ENCODE peak calls at places on chromosomes 1 and 21, in four cellular contexts. One of them, this sample, is unnamed.

GRCh38 chr1:210709694-210710093 is 381.0 kb downstream of the HHAT start:
- DNase-seq in stimulated activated naive CD8-positive, alpha-beta T cell treated with anti-CD3 and anti-CD28 coated beads, Interleukin-15, amount 100 ng/mL, for 72 hours: no peak
- DNase-seq in brain pericyte: no peak
- DNase-seq in mesenchymal stem cell: peak
- DNase-seq in this sample: no peak

GRCh38 chr1:245046764-245047163 is 108.0 kb upstream of the KIF26B start:
- DNase-seq in stimulated activated naive CD8-positive, alpha-beta T cell treated with anti-CD3 and anti-CD28 coated beads, Interleukin-15, amount 100 ng/mL, for 72 hours: no peak
- DNase-seq in brain pericyte: no peak
- DNase-seq in mesenchymal stem cell: no peak
- DNase-seq in this sample: peak

GRCh38 chr1:231420299-231420958 is 1.7 kb downstream of the EGLN1 start:
- DNase-seq in mesenchymal stem cell: peak
- DNase-seq in brain pericyte: no peak
- DNase-seq in stimulated activated naive CD8-positive, alpha-beta T cell treated with anti-CD3 and anti-CD28 coated beads, Interleukin-15, amount 100 ng/mL, for 72 hours: no peak
- DNase-seq in this sample: no peak

GRCh38 chr1:5493708-5494390 is 498.4 kb downstream of the NPHP4 start:
- DNase-seq in mesenchymal stem cell: no peak
- DNase-seq in brain pericyte: no peak
- DNase-seq in stimulated activated naive CD8-positive, alpha-beta T cell treated with anti-CD3 and anti-CD28 coated beads, Interleukin-15, amount 100 ng/mL, for 72 hours: no peak
- DNase-seq in this sample: no peak

GRCh38 chr1:1775364-1776226 is 2.7 kb downstream of the NADK start:
- DNase-seq in brain pericyte: no peak
- DNase-seq in mesenchymal stem cell: no peak
- DNase-seq in stimulated activated naive CD8-positive, alpha-beta T cell treated with anti-CD3 and anti-CD28 coated beads, Interleukin-15, amount 100 ng/mL, for 72 hours: no peak
- DNase-seq in this sample: peak

GRCh38 chr1:15717418-15718131 is 18.5 kb upstream of the SLC25A34 start:
- DNase-seq in brain pericyte: no peak
- DNase-seq in stimulated activated naive CD8-positive, alpha-beta T cell treated with anti-CD3 and anti-CD28 coated beads, Interleukin-15, amount 100 ng/mL, for 72 hours: no peak
- DNase-seq in mesenchymal stem cell: no peak
- DNase-seq in this sample: peak

GRCh38 chr21:42614811-42615342 is 38.5 kb upstream of the PDE9A start:
- DNase-seq in stimulated activated naive CD8-positive, alpha-beta T cell treated with anti-CD3 and anti-CD28 coated beads, Interleukin-15, amount 100 ng/mL, for 72 hours: peak
- DNase-seq in mesenchymal stem cell: peak
- DNase-seq in brain pericyte: no peak
- DNase-seq in this sample: peak

GRCh38 chr1:160813215-160813614 is 17.2 kb downstream of the LY9 start:
- DNase-seq in mesenchymal stem cell: no peak
- DNase-seq in stimulated activated naive CD8-positive, alpha-beta T cell treated with anti-CD3 and anti-CD28 coated beads, Interleukin-15, amount 100 ng/mL, for 72 hours: no peak
- DNase-seq in brain pericyte: no peak
- DNase-seq in this sample: no peak

GRCh38 chr1:234619071-234619480 is 9.1 kb upstream of the IRF2BP2 start:
- DNase-seq in brain pericyte: no peak
- DNase-seq in mesenchymal stem cell: no peak
- DNase-seq in stimulated activated naive CD8-positive, alpha-beta T cell treated with anti-CD3 and anti-CD28 coated beads, Interleukin-15, amount 100 ng/mL, for 72 hours: no peak
- DNase-seq in this sample: no peak

GRCh38 chr1:110242062-110242461 is 31.9 kb downstream of the KCNC4 start:
- DNase-seq in brain pericyte: no peak
- DNase-seq in mesenchymal stem cell: no peak
- DNase-seq in stimulated activated naive CD8-positive, alpha-beta T cell treated with anti-CD3 and anti-CD28 coated beads, Interleukin-15, amount 100 ng/mL, for 72 hours: no peak
- DNase-seq in this sample: no peak

GRCh38 chr1:53572061-53572801 is 113.0 kb downstream of the DMRTB1 start:
- DNase-seq in stimulated activated naive CD8-positive, alpha-beta T cell treated with anti-CD3 and anti-CD28 coated beads, Interleukin-15, amount 100 ng/mL, for 72 hours: no peak
- DNase-seq in mesenchymal stem cell: peak
- DNase-seq in brain pericyte: no peak
- DNase-seq in this sample: peak

GRCh38 chr1:61453111-61453961 is 271.6 kb downstream of the TM2D1 start:
- DNase-seq in brain pericyte: peak
- DNase-seq in stimulated activated naive CD8-positive, alpha-beta T cell treated with anti-CD3 and anti-CD28 coated beads, Interleukin-15, amount 100 ng/mL, for 72 hours: peak
- DNase-seq in mesenchymal stem cell: peak
- DNase-seq in this sample: peak

GRCh38 chr1:41850029-41850428 is 68.7 kb downstream of the HIVEP3 start:
- DNase-seq in stimulated activated naive CD8-positive, alpha-beta T cell treated with anti-CD3 and anti-CD28 coated beads, Interleukin-15, amount 100 ng/mL, for 72 hours: peak
- DNase-seq in mesenchymal stem cell: no peak
- DNase-seq in brain pericyte: no peak
- DNase-seq in this sample: no peak

GRCh38 chr1:187844313-187844712 is 1015.6 kb downstream of the PLA2G4A start:
- DNase-seq in mesenchymal stem cell: no peak
- DNase-seq in brain pericyte: no peak
- DNase-seq in stimulated activated naive CD8-positive, alpha-beta T cell treated with anti-CD3 and anti-CD28 coated beads, Interleukin-15, amount 100 ng/mL, for 72 hours: no peak
- DNase-seq in this sample: no peak

GRCh38 chr21:35136586-35137254 is 87.6 kb upstream of the RUNX1 start:
- DNase-seq in mesenchymal stem cell: peak
- DNase-seq in stimulated activated naive CD8-positive, alpha-beta T cell treated with anti-CD3 and anti-CD28 coated beads, Interleukin-15, amount 100 ng/mL, for 72 hours: no peak
- DNase-seq in brain pericyte: no peak
- DNase-seq in this sample: no peak

GRCh38 chr1:238196516-238196915 is 305.8 kb upstream of the ZP4 start:
- DNase-seq in brain pericyte: no peak
- DNase-seq in mesenchymal stem cell: no peak
- DNase-seq in stimulated activated naive CD8-positive, alpha-beta T cell treated with anti-CD3 and anti-CD28 coated beads, Interleukin-15, amount 100 ng/mL, for 72 hours: no peak
- DNase-seq in this sample: no peak

GRCh38 chr1:65493792-65494191 is 73.3 kb downstream of the LEPR start:
- DNase-seq in brain pericyte: peak
- DNase-seq in mesenchymal stem cell: peak
- DNase-seq in stimulated activated naive CD8-positive, alpha-beta T cell treated with anti-CD3 and anti-CD28 coated beads, Interleukin-15, amount 100 ng/mL, for 72 hours: no peak
- DNase-seq in this sample: no peak

GRCh38 chr21:33578959-33579542 is 9.4 kb downstream of the DONSON start:
- DNase-seq in brain pericyte: no peak
- DNase-seq in stimulated activated naive CD8-positive, alpha-beta T cell treated with anti-CD3 and anti-CD28 coated beads, Interleukin-15, amount 100 ng/mL, for 72 hours: no peak
- DNase-seq in mesenchymal stem cell: peak
- DNase-seq in this sample: no peak

GRCh38 chr21:36661511-36662309 is 37.2 kb upstream of the SIM2 start:
- DNase-seq in mesenchymal stem cell: peak
- DNase-seq in stimulated activated naive CD8-positive, alpha-beta T cell treated with anti-CD3 and anti-CD28 coated beads, Interleukin-15, amount 100 ng/mL, for 72 hours: no peak
- DNase-seq in brain pericyte: no peak
- DNase-seq in this sample: peak

GRCh38 chr1:51924455-51924854 is 45.9 kb upstream of the NRDC start:
- DNase-seq in stimulated activated naive CD8-positive, alpha-beta T cell treated with anti-CD3 and anti-CD28 coated beads, Interleukin-15, amount 100 ng/mL, for 72 hours: peak
- DNase-seq in mesenchymal stem cell: peak
- DNase-seq in brain pericyte: no peak
- DNase-seq in this sample: no peak

GRCh38 chr21:37005548-37006242 is 807 bp upstream of the RIPPLY3 start:
- DNase-seq in stimulated activated naive CD8-positive, alpha-beta T cell treated with anti-CD3 and anti-CD28 coated beads, Interleukin-15, amount 100 ng/mL, for 72 hours: no peak
- DNase-seq in brain pericyte: no peak
- DNase-seq in mesenchymal stem cell: no peak
- DNase-seq in this sample: no peak

GRCh38 chr1:180301135-180301737 is 71.2 kb downstream of the LHX4 start:
- DNase-seq in brain pericyte: no peak
- DNase-seq in mesenchymal stem cell: peak
- DNase-seq in stimulated activated naive CD8-positive, alpha-beta T cell treated with anti-CD3 and anti-CD28 coated beads, Interleukin-15, amount 100 ng/mL, for 72 hours: no peak
- DNase-seq in this sample: no peak

GRCh38 chr1:147496571-147496970 is 44.7 kb upstream of the BCL9 start:
- DNase-seq in brain pericyte: no peak
- DNase-seq in mesenchymal stem cell: peak
- DNase-seq in stimulated activated naive CD8-positive, alpha-beta T cell treated with anti-CD3 and anti-CD28 coated beads, Interleukin-15, amount 100 ng/mL, for 72 hours: no peak
- DNase-seq in this sample: peak

GRCh38 chr1:191255354-191256057 is 777.8 kb upstream of the BRINP3 start:
- DNase-seq in stimulated activated naive CD8-positive, alpha-beta T cell treated with anti-CD3 and anti-CD28 coated beads, Interleukin-15, amount 100 ng/mL, for 72 hours: no peak
- DNase-seq in brain pericyte: no peak
- DNase-seq in mesenchymal stem cell: no peak
- DNase-seq in this sample: no peak

GRCh38 chr21:43719748-43720538 is 1.0 kb downstream of the PDXK start:
- DNase-seq in mesenchymal stem cell: peak
- DNase-seq in stimulated activated naive CD8-positive, alpha-beta T cell treated with anti-CD3 and anti-CD28 coated beads, Interleukin-15, amount 100 ng/mL, for 72 hours: no peak
- DNase-seq in brain pericyte: no peak
- DNase-seq in this sample: no peak

GRCh38 chr21:29949991-29950390 is 10.2 kb upstream of the GRIK1 start:
- DNase-seq in stimulated activated naive CD8-positive, alpha-beta T cell treated with anti-CD3 and anti-CD28 coated beads, Interleukin-15, amount 100 ng/mL, for 72 hours: no peak
- DNase-seq in mesenchymal stem cell: no peak
- DNase-seq in brain pericyte: no peak
- DNase-seq in this sample: no peak

GRCh38 chr1:229882621-229883020 is 184.4 kb upstream of the GALNT2 start:
- DNase-seq in stimulated activated naive CD8-positive, alpha-beta T cell treated with anti-CD3 and anti-CD28 coated beads, Interleukin-15, amount 100 ng/mL, for 72 hours: no peak
- DNase-seq in mesenchymal stem cell: no peak
- DNase-seq in brain pericyte: no peak
- DNase-seq in this sample: no peak

GRCh38 chr1:29247874-29248273 is 11.6 kb downstream of the PTPRU start:
- DNase-seq in mesenchymal stem cell: no peak
- DNase-seq in stimulated activated naive CD8-positive, alpha-beta T cell treated with anti-CD3 and anti-CD28 coated beads, Interleukin-15, amount 100 ng/mL, for 72 hours: no peak
- DNase-seq in brain pericyte: no peak
- DNase-seq in this sample: no peak

GRCh38 chr1:24742090-24742938 is 2.9 kb upstream of the CLIC4 start:
- DNase-seq in stimulated activated naive CD8-positive, alpha-beta T cell treated with anti-CD3 and anti-CD28 coated beads, Interleukin-15, amount 100 ng/mL, for 72 hours: peak
- DNase-seq in mesenchymal stem cell: peak
- DNase-seq in brain pericyte: no peak
- DNase-seq in this sample: no peak

GRCh38 chr1:102799496-102799895 is 308.8 kb downstream of the COL11A1 start:
- DNase-seq in stimulated activated naive CD8-positive, alpha-beta T cell treated with anti-CD3 and anti-CD28 coated beads, Interleukin-15, amount 100 ng/mL, for 72 hours: no peak
- DNase-seq in mesenchymal stem cell: peak
- DNase-seq in brain pericyte: peak
- DNase-seq in this sample: no peak

GRCh38 chr21:43194303-43195130 is 25.7 kb downstream of the CRYAA start:
- DNase-seq in stimulated activated naive CD8-positive, alpha-beta T cell treated with anti-CD3 and anti-CD28 coated beads, Interleukin-15, amount 100 ng/mL, for 72 hours: no peak
- DNase-seq in mesenchymal stem cell: peak
- DNase-seq in brain pericyte: no peak
- DNase-seq in this sample: no peak

GRCh38 chr1:67722292-67722944 is 37.4 kb downstream of the GADD45A start:
- DNase-seq in brain pericyte: no peak
- DNase-seq in mesenchymal stem cell: no peak
- DNase-seq in stimulated activated naive CD8-positive, alpha-beta T cell treated with anti-CD3 and anti-CD28 coated beads, Interleukin-15, amount 100 ng/mL, for 72 hours: no peak
- DNase-seq in this sample: no peak

GRCh38 chr1:65459397-65459768 is 38.9 kb downstream of the LEPR start:
- DNase-seq in mesenchymal stem cell: peak
- DNase-seq in brain pericyte: no peak
- DNase-seq in stimulated activated naive CD8-positive, alpha-beta T cell treated with anti-CD3 and anti-CD28 coated beads, Interleukin-15, amount 100 ng/mL, for 72 hours: no peak
- DNase-seq in this sample: no peak

GRCh38 chr21:27108228-27108627 is 141.3 kb upstream of the ADAMTS5 start:
- DNase-seq in brain pericyte: no peak
- DNase-seq in stimulated activated naive CD8-positive, alpha-beta T cell treated with anti-CD3 and anti-CD28 coated beads, Interleukin-15, amount 100 ng/mL, for 72 hours: no peak
- DNase-seq in mesenchymal stem cell: peak
- DNase-seq in this sample: no peak

This sample was measured in NCI-H2029.